ENCODE peak calls at places on chromosomes 3 and 15, in ten cellular contexts. One of them, this sample, is unnamed.

GRCh38 chr3:105788548-105789036 is 80.2 kb downstream of the CBLB start:
- DNase-seq in HCT116: no peak
- DNase-seq in Caco-2: no peak
- DNase-seq in lower leg skin: no peak
- DNase-seq in A549: no peak
- DNase-seq in fibroblast of pulmonary artery: no peak
- DNase-seq in IMR-90: no peak
- DNase-seq in GM12878: no peak
- DNase-seq in cardiac muscle cell: no peak
- DNase-seq in cardiac fibroblast: no peak
- DNase-seq in this sample: no peak

GRCh38 chr3:159077860-159078259 is 276.0 kb downstream of the MFSD1 start:
- DNase-seq in HCT116: no peak
- DNase-seq in Caco-2: no peak
- DNase-seq in lower leg skin: no peak
- DNase-seq in A549: no peak
- DNase-seq in fibroblast of pulmonary artery: peak
- DNase-seq in IMR-90: peak
- DNase-seq in GM12878: no peak
- DNase-seq in cardiac muscle cell: peak
- DNase-seq in cardiac fibroblast: no peak
- DNase-seq in this sample: peak

GRCh38 chr15:83565553-83566159 is 88.3 kb upstream of the ADAMTSL3 start:
- DNase-seq in HCT116: peak
- DNase-seq in Caco-2: no peak
- DNase-seq in lower leg skin: no peak
- DNase-seq in A549: peak
- DNase-seq in fibroblast of pulmonary artery: peak
- DNase-seq in IMR-90: peak
- DNase-seq in GM12878: no peak
- DNase-seq in cardiac muscle cell: peak
- DNase-seq in cardiac fibroblast: peak
- DNase-seq in this sample: peak

GRCh38 chr15:43008150-43008549 is 87.6 kb upstream of the TTBK2 start:
- DNase-seq in HCT116: no peak
- DNase-seq in Caco-2: no peak
- DNase-seq in lower leg skin: no peak
- DNase-seq in A549: no peak
- DNase-seq in fibroblast of pulmonary artery: no peak
- DNase-seq in IMR-90: no peak
- DNase-seq in GM12878: no peak
- DNase-seq in cardiac muscle cell: no peak
- DNase-seq in cardiac fibroblast: no peak
- DNase-seq in this sample: no peak

GRCh38 chr3:9837701-9838582 is 5.9 kb downstream of the RPUSD3 start:
- DNase-seq in HCT116: no peak
- DNase-seq in Caco-2: no peak
- DNase-seq in lower leg skin: no peak
- DNase-seq in A549: no peak
- DNase-seq in fibroblast of pulmonary artery: peak
- DNase-seq in IMR-90: no peak
- DNase-seq in GM12878: no peak
- DNase-seq in cardiac muscle cell: peak
- DNase-seq in cardiac fibroblast: peak
- DNase-seq in this sample: no peak

GRCh38 chr15:91891788-91892187 is 38.3 kb downstream of the SLCO3A1 start:
- DNase-seq in HCT116: no peak
- DNase-seq in Caco-2: no peak
- DNase-seq in lower leg skin: no peak
- DNase-seq in A549: no peak
- DNase-seq in fibroblast of pulmonary artery: no peak
- DNase-seq in IMR-90: no peak
- DNase-seq in GM12878: no peak
- DNase-seq in cardiac muscle cell: no peak
- DNase-seq in cardiac fibroblast: no peak
- DNase-seq in this sample: no peak

GRCh38 chr3:182793663-182794454 is 555 bp downstream of the ATP11B start:
- DNase-seq in HCT116: no peak
- DNase-seq in Caco-2: peak
- DNase-seq in lower leg skin: peak
- DNase-seq in A549: peak
- DNase-seq in fibroblast of pulmonary artery: peak
- DNase-seq in IMR-90: peak
- DNase-seq in GM12878: no peak
- DNase-seq in cardiac muscle cell: peak
- DNase-seq in cardiac fibroblast: peak
- DNase-seq in this sample: peak

GRCh38 chr3:122105626-122106025 is 50.5 kb downstream of the CD86 start:
- DNase-seq in HCT116: no peak
- DNase-seq in Caco-2: no peak
- DNase-seq in lower leg skin: no peak
- DNase-seq in A549: no peak
- DNase-seq in fibroblast of pulmonary artery: peak
- DNase-seq in IMR-90: peak
- DNase-seq in GM12878: no peak
- DNase-seq in cardiac muscle cell: peak
- DNase-seq in cardiac fibroblast: peak
- DNase-seq in this sample: no peak

GRCh38 chr3:124033360-124034015 is 41.6 kb upstream of the ROPN1 start:
- DNase-seq in HCT116: no peak
- DNase-seq in Caco-2: no peak
- DNase-seq in lower leg skin: no peak
- DNase-seq in A549: peak
- DNase-seq in fibroblast of pulmonary artery: no peak
- DNase-seq in IMR-90: no peak
- DNase-seq in GM12878: no peak
- DNase-seq in cardiac muscle cell: no peak
- DNase-seq in cardiac fibroblast: peak
- DNase-seq in this sample: no peak
- H3K4me3 ChIP-seq in HCT116: peak
- H3K4me3 ChIP-seq in Caco-2: peak
- H3K4me3 ChIP-seq in lower leg skin: peak
- H3K4me3 ChIP-seq in A549: peak
- H3K4me3 ChIP-seq in fibroblast of pulmonary artery: peak
- H3K4me3 ChIP-seq in IMR-90: peak
- H3K4me3 ChIP-seq in GM12878: peak
- H3K4me3 ChIP-seq in cardiac muscle cell: peak
- H3K4me3 ChIP-seq in cardiac fibroblast: peak
- H3K4me3 ChIP-seq in this sample: peak

GRCh38 chr3:189787622-189788021 is 156.4 kb downstream of the TP63 start:
- DNase-seq in HCT116: no peak
- DNase-seq in Caco-2: no peak
- DNase-seq in lower leg skin: no peak
- DNase-seq in A549: no peak
- DNase-seq in fibroblast of pulmonary artery: peak
- DNase-seq in IMR-90: peak
- DNase-seq in GM12878: no peak
- DNase-seq in cardiac muscle cell: peak
- DNase-seq in cardiac fibroblast: peak
- DNase-seq in this sample: no peak

GRCh38 chr3:189787191-189787590 is 156.0 kb downstream of the TP63 start:
- DNase-seq in HCT116: no peak
- DNase-seq in Caco-2: no peak
- DNase-seq in lower leg skin: no peak
- DNase-seq in A549: no peak
- DNase-seq in fibroblast of pulmonary artery: no peak
- DNase-seq in IMR-90: no peak
- DNase-seq in GM12878: no peak
- DNase-seq in cardiac muscle cell: no peak
- DNase-seq in cardiac fibroblast: no peak
- DNase-seq in this sample: no peak

GRCh38 chr3:189790658-189791057 is 159.5 kb downstream of the TP63 start:
- DNase-seq in HCT116: no peak
- DNase-seq in Caco-2: no peak
- DNase-seq in lower leg skin: no peak
- DNase-seq in A549: no peak
- DNase-seq in fibroblast of pulmonary artery: no peak
- DNase-seq in IMR-90: no peak
- DNase-seq in GM12878: no peak
- DNase-seq in cardiac muscle cell: no peak
- DNase-seq in cardiac fibroblast: no peak
- DNase-seq in this sample: no peak

GRCh38 chr3:189789432-189789831 is 158.2 kb downstream of the TP63 start:
- DNase-seq in HCT116: no peak
- DNase-seq in Caco-2: no peak
- DNase-seq in lower leg skin: no peak
- DNase-seq in A549: no peak
- DNase-seq in fibroblast of pulmonary artery: no peak
- DNase-seq in IMR-90: no peak
- DNase-seq in GM12878: no peak
- DNase-seq in cardiac muscle cell: no peak
- DNase-seq in cardiac fibroblast: no peak
- DNase-seq in this sample: no peak

GRCh38 chr3:189786479-189787064 is 155.4 kb downstream of the TP63 start:
- DNase-seq in HCT116: no peak
- DNase-seq in Caco-2: no peak
- DNase-seq in lower leg skin: no peak
- DNase-seq in A549: no peak
- DNase-seq in fibroblast of pulmonary artery: no peak
- DNase-seq in IMR-90: no peak
- DNase-seq in GM12878: no peak
- DNase-seq in cardiac muscle cell: no peak
- DNase-seq in cardiac fibroblast: no peak
- DNase-seq in this sample: no peak
- TF ChIP-seq CTCF in HCT116: peak
- TF ChIP-seq CTCF in Caco-2: no peak
- TF ChIP-seq CTCF in lower leg skin: no peak
- TF ChIP-seq CTCF in A549: no peak
- TF ChIP-seq CTCF in fibroblast of pulmonary artery: peak
- TF ChIP-seq CTCF in IMR-90: no peak
- TF ChIP-seq CTCF in GM12878: no peak
- TF ChIP-seq CTCF in cardiac muscle cell: peak
- TF ChIP-seq CTCF in cardiac fibroblast: peak
- TF ChIP-seq CTCF in this sample: no peak

DNA sequence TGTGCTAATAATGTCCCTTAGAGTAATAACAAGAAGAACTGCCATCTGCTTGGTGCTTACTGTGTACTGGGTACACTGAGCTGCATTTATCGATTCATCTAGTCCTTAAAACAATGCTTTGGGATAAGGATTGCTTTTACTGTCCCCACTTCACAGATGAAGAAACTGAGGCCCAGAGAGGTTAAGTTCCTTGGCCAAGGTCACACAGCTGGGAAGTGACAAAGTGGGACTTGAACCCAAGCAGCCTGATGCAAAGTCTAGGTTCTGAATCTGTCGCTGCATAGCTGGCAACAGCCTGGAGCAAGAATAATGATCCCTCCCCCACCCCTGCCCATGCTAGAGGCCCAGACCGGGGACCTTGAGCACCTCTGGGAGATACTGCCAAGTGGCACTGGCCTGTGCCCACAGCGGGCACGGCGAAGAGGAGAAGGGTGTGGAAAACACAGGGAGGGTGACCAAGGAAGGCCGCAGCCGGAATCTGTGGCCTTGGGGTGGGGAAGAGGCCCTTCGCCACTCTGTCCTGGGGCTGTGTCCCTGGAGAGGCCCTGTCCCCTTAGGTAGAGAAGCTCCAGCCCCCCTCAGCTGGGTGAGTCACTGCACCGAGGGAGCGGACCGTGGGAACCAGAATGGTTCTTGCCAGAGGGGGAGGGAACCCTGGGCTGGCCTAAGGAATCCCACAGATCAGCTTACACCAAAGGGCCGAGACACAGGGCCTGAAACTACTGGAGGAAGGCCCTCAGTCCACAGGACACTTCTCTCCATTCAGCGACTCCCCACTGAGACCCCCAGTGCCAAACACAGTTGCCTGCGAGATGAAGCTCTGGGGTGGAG is 3.5 kb downstream of the PLXND1 start:
- DNase-seq in HCT116: no peak
- DNase-seq in Caco-2: peak
- DNase-seq in lower leg skin: peak
- DNase-seq in A549: peak
- DNase-seq in fibroblast of pulmonary artery: peak
- DNase-seq in IMR-90: peak
- DNase-seq in GM12878: no peak
- DNase-seq in cardiac muscle cell: peak
- DNase-seq in cardiac fibroblast: peak
- DNase-seq in this sample: peak
- H3K4me3 ChIP-seq in HCT116: no peak
- H3K4me3 ChIP-seq in Caco-2: no peak
- H3K4me3 ChIP-seq in lower leg skin: no peak
- H3K4me3 ChIP-seq in A549: peak
- H3K4me3 ChIP-seq in fibroblast of pulmonary artery: peak
- H3K4me3 ChIP-seq in IMR-90: peak
- H3K4me3 ChIP-seq in GM12878: no peak
- H3K4me3 ChIP-seq in cardiac muscle cell: no peak
- H3K4me3 ChIP-seq in cardiac fibroblast: peak
- H3K4me3 ChIP-seq in this sample: peak

GRCh38 chr3:100709840-100710235 is 544 bp downstream of the TFG start:
- DNase-seq in HCT116: no peak
- DNase-seq in Caco-2: peak
- DNase-seq in lower leg skin: peak
- DNase-seq in A549: peak
- DNase-seq in fibroblast of pulmonary artery: peak
- DNase-seq in IMR-90: peak
- DNase-seq in GM12878: no peak
- DNase-seq in cardiac muscle cell: peak
- DNase-seq in cardiac fibroblast: peak
- DNase-seq in this sample: peak

GRCh38 chr3:100706365-100706764 is 2.9 kb upstream of the TFG start:
- DNase-seq in HCT116: no peak
- DNase-seq in Caco-2: no peak
- DNase-seq in lower leg skin: no peak
- DNase-seq in A549: no peak
- DNase-seq in fibroblast of pulmonary artery: peak
- DNase-seq in IMR-90: peak
- DNase-seq in GM12878: no peak
- DNase-seq in cardiac muscle cell: peak
- DNase-seq in cardiac fibroblast: peak
- DNase-seq in this sample: peak

GRCh38 chr3:100708989-100709839 is at the start of gene TFG:
- DNase-seq in HCT116: peak
- DNase-seq in Caco-2: peak
- DNase-seq in lower leg skin: peak
- DNase-seq in A549: peak
- DNase-seq in fibroblast of pulmonary artery: peak
- DNase-seq in IMR-90: peak
- DNase-seq in GM12878: peak
- DNase-seq in cardiac muscle cell: peak
- DNase-seq in cardiac fibroblast: peak
- DNase-seq in this sample: peak

GRCh38 chr3:100708644-100708988 is 678 bp upstream of the TFG start:
- DNase-seq in HCT116: no peak
- DNase-seq in Caco-2: no peak
- DNase-seq in lower leg skin: no peak
- DNase-seq in A549: peak
- DNase-seq in fibroblast of pulmonary artery: no peak
- DNase-seq in IMR-90: no peak
- DNase-seq in GM12878: no peak
- DNase-seq in cardiac muscle cell: no peak
- DNase-seq in cardiac fibroblast: no peak
- DNase-seq in this sample: no peak

DNA sequence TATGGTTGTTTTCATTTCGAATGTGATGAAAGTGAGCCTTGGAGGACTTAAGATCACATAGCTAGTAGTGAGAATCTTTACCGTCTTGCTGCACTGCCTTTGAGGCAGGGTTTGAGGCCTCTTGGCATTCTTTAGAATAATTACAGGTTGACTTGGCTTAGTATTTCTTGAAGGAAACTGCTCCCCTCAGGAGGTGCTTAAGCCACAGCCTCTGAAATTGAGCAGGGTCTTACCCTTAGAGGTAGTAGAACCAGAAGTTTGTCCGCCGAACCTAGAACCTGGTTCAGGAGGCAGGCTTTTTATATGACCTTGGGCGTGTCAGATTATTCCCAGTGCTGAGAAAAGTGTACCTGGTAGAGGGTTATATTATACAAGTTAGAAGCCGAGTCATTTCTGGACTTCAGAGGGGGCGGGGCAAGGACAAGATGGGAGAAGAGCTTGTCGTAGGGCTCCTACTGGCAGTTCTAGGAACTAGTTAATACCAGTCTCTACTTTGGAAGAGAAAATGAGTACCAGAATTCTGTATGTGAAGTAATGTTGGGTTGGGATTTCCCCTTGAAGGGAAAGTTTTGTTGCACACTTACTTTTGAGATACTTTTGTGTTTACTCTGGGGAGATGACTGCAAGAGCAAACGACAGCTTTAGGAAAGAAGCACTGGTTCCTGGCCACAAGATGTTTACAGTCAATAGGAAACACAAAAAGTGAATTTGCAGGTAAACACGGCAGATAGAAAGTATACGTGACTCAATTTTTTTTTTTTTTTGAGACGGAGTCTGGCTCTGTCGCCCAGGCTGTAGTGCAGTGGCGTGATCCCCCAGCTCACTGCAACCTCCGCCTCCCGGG is 1.3 kb downstream of the TFG start:
- DNase-seq in HCT116: peak
- DNase-seq in Caco-2: peak
- DNase-seq in lower leg skin: no peak
- DNase-seq in A549: peak
- DNase-seq in fibroblast of pulmonary artery: peak
- DNase-seq in IMR-90: peak
- DNase-seq in GM12878: peak
- DNase-seq in cardiac muscle cell: peak
- DNase-seq in cardiac fibroblast: peak
- DNase-seq in this sample: peak
- TF ChIP-seq CTCF in HCT116: no peak
- TF ChIP-seq CTCF in Caco-2: peak
- TF ChIP-seq CTCF in lower leg skin: no peak
- TF ChIP-seq CTCF in A549: peak
- TF ChIP-seq CTCF in fibroblast of pulmonary artery: peak
- TF ChIP-seq CTCF in IMR-90: peak
- TF ChIP-seq CTCF in GM12878: peak
- TF ChIP-seq CTCF in cardiac muscle cell: peak
- TF ChIP-seq CTCF in cardiac fibroblast: peak
- TF ChIP-seq CTCF in this sample: peak

This sample was measured in fibroblast of villous mesenchyme.